ENCODE peak calls at places on chromosomes 4 and X, in six cellular contexts. G, N, T, Q, E and M are unnamed samples.

GRCh38 chr4:149112109-149112508 is 669.9 kb upstream of the NR3C2 start:
- DNase-seq in E (no peak), T (no peak), G (no peak), N (no peak), Q (no peak), M (no peak)

GRCh38 chr4:11691236-11691635 is 262.5 kb upstream of the HS3ST1 start:
- DNase-seq in T (no peak), N (peak; percentile 61), E (no peak), Q (no peak), G (no peak), M (no peak)

GRCh38 chr4:144288011-144288903 is 147.7 kb upstream of the GYPA start:
- DNase-seq in T (no peak), N (no peak), G (peak; percentile 5), Q (no peak), E (no peak), M (no peak)

GRCh38 chr4:3251691-3252479 is 2.9 kb downstream of the MSANTD1 start:
- DNase-seq in Q (no peak), N (no peak), E (no peak), T (no peak), G (no peak), M (no peak)

GRCh38 chr4:2083116-2083825 is 24.1 kb downstream of the NAT8L start:
- DNase-seq in N (no peak), E (no peak), Q (no peak), G (no peak), T (no peak), M (no peak)

GRCh38 chrX:57104406-57104805 is 16.9 kb downstream of the SPIN2B start:
- DNase-seq in N (no peak), Q (peak; percentile 4), T (no peak), G (no peak), E (no peak), M (no peak)

GRCh38 chrX:39450578-39450977 is 647.2 kb downstream of the BCOR start:
- DNase-seq in E (no peak), G (no peak), T (no peak), Q (no peak), N (no peak), M (no peak)

GRCh38 chrX:119015407-119016242 is 41.2 kb downstream of the LONRF3 start:
- DNase-seq in G (peak; percentile 16), N (peak; percentile 90), E (peak; percentile 63), Q (no peak), T (peak; percentile 36), M (peak; percentile 42)

GRCh38 chr4:111639876-111640275 is 505.4 kb upstream of the FAM241A start:
- DNase-seq in Q (peak; percentile 51), T (no peak), E (no peak), N (peak; percentile 10), G (no peak), M (peak; percentile 4)

GRCh38 chr4:121071640-121072037 is 696 bp downstream of the NDNF start:
- DNase-seq in Q (no peak), E (no peak), T (no peak), N (no peak), G (no peak), M (no peak)

GRCh38 chr4:153241295-153241694 is 37.1 kb downstream of the TRIM2 start:
- DNase-seq in Q (no peak), T (no peak), E (no peak), N (no peak), G (no peak), M (no peak)

GRCh38 chrX:132227383-132228112 is 8.3 kb upstream of the RAP2C start:
- DNase-seq in Q (no peak), G (no peak), E (no peak), T (no peak), N (no peak), M (peak; percentile 43)

GRCh38 chr4:54076673-54077072 is 12.3 kb upstream of the CHIC2 start:
- DNase-seq in T (no peak), Q (no peak), N (peak; percentile 38), E (no peak), G (no peak), M (no peak)

GRCh38 chr4:117455088-117455487 is 369.7 kb upstream of the TRAM1L1 start:
- DNase-seq in E (peak; percentile 25), Q (no peak), N (no peak), T (no peak), G (no peak), M (no peak)

GRCh38 chr4:5893013-5893580 is at the start of gene CRMP1:
- DNase-seq in T (no peak), N (no peak), Q (peak; percentile 82), E (no peak), G (no peak), M (no peak)

GRCh38 chr4:5894266-5894665 is 1.4 kb upstream of the CRMP1 start:
- DNase-seq in T (no peak), Q (no peak), G (no peak), N (no peak), E (no peak), M (no peak)

GRCh38 chr4:5893591-5893990 is 705 bp upstream of the CRMP1 start:
- DNase-seq in G (no peak), T (no peak), Q (no peak), N (no peak), E (no peak), M (no peak)

GRCh38 chr4:5891563-5892320 is 1.1 kb downstream of the CRMP1 start:
- DNase-seq in N (no peak), Q (no peak), G (no peak), T (no peak), E (no peak), M (no peak)

DNA sequence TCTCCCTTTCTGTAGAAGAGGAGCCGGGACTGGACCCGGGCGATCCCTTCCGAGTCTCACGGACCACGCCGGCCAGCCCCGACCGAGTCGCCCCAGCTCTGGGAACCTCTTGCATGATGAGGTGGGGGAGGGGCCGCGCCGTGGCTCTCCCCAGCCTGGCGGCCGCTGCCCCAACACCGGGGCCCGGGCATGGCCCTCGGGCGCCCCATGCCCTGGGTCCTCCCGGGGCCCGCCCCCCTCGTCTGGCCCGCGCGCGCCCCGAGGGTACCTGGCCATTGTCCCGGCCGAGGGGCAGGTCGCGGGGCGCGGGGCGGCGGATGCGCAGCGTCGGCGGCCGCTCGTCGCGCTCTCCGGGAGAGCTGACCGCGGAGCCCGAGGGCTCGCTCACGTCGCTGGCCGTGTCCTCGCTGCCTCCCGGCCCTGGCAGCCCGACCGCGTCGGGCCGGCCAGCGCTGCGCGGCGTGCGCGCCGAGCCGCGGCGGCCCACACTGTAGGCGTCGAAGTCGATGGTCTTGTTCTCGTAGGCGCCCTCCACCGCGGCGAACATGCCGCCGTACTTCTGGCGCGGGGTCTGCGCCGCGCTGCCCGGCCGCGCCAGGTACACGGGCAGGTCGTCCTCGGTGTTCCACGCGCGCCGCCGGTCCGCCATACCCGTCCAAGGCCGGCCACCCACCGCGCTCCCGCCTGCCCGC is 419 bp downstream of the CRMP1 start:
- DNase-seq in G (no peak), E (no peak), Q (no peak), N (no peak), T (no peak), M (no peak)
- H3K4me3 ChIP-seq in G (no peak overlapping the region), E (no peak overlapping the region), Q (peak overlapping the region; percentile 28), N (no peak overlapping the region), T (no peak overlapping the region), M (no peak overlapping the region)

DNA sequence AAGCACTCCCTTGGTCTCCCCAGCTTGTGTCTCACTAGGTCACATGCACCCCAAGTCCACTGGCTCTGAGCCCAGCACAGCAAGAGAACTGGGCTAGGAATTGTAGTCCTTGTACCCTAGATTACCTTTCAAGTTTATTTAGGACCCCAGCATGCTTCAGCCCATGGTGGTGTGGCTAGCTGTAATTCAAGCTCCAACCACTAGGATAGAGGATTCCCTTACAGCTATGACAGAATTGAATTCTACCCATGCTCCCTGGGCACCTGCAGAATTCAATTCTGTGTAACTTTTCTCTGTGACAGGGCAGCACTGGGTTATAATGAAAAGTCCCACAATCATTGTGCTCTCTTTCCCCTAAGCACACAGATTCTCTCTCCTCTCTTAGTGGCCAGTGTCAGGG is 253.8 kb upstream of the DMD start:
- DNase-seq in N (no peak), E (no peak), G (no peak), Q (no peak), T (no peak), M (no peak)
- TF ChIP-seq CTCF in N (no peak), E (no peak), G (no peak), Q (no peak), T (no peak), M (no peak)

GRCh38 chrX:133923113-133923512 is 62.3 kb downstream of the GPC3 start:
- DNase-seq in T (no peak), G (no peak), Q (peak; percentile 4), N (no peak), E (no peak), M (no peak)
- H3K4me3 ChIP-seq in T (no peak overlapping the region), G (no peak overlapping the region), Q (no peak overlapping the region), N (no peak overlapping the region), E (no peak overlapping the region), M (no peak overlapping the region)

GRCh38 chr4:38071801-38072567 is 111.8 kb downstream of the PTTG2 start:
- DNase-seq in T (no peak), N (no peak), G (no peak), E (no peak), Q (peak; percentile 13), M (no peak)
- TF ChIP-seq CTCF in T (peak; percentile 20), N (no peak), G (peak; percentile 6), E (no peak), Q (no peak), M (no peak)

GRCh38 chr4:110623710-110624015 is 786 bp upstream of the PITX2 start:
- DNase-seq in T (no peak), G (no peak), E (no peak), N (no peak), Q (no peak), M (no peak)

GRCh38 chr4:110624016-110624770 is 1.3 kb upstream of the PITX2 start:
- DNase-seq in T (no peak), N (no peak), G (no peak), Q (no peak), E (no peak), M (no peak)

GRCh38 chr4:110621839-110622751 is 782 bp downstream of the PITX2 start:
- DNase-seq in T (no peak), G (no peak), Q (no peak), E (no peak), N (no peak), M (no peak)

GRCh38 chr4:110621328-110621812 is 1.5 kb downstream of the PITX2 start:
- DNase-seq in Q (no peak), N (no peak), E (no peak), G (no peak), T (no peak), M (no peak)

DNA sequence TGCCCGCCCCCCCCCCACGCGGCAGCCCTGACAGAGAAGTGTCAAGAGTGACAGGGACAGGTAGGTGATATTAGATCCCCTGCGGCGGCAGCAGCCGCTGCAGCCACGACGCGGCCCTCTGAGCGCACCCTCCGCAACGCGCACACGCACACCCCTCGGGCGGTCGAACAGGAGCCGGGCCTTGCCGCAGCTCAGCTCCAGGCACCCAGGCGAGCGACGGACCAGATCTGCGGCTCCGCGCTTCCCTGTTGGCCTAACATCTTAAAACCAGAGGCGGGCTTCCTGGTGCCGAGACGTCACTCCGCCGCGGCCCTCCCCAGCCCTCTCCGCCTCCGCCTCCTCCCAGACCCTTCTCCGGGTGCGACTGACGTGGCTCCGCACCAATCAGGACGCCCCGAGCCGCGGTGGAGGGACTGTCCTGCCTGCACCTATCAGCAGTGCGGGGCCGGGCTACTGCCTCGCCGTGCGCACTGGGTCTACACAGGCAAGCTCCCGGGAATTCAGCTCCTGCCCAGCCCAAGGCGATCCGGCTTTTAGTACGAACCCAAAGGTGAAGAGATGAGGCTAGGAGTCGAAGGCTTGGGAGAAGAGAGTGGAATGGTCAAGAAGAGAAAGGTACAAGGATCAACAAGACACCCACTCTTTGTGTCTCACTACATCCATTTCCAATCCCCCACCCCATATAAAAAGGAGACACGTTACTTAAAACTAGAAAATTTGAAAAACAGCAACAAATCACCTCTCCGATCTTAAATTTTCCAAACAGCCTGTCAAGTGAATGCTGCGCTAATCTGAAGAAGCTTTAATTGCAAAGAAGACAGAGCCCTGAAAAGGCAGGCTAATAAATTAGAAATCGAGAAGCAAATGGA is at the start of gene PITX2:
- DNase-seq in T (peak; percentile 51), E (no peak), Q (no peak), N (peak; percentile 89), G (no peak), M (peak; percentile 95)
- H3K4me3 ChIP-seq in T (peak within 1 kb of the TSS; percentile 32), E (peak within 1 kb of the TSS; percentile 46), Q (no peak within 1 kb of the TSS), N (peak within 1 kb of the TSS; percentile 33), G (no peak within 1 kb of the TSS), M (peak within 1 kb of the TSS; percentile 66)